ENCODE peak calls at places on chromosomes 7 and 10, in seven cellular contexts. Q is HS-5; I is WTC11; M is HCT116; J is NCI-H2171; X is OCI-LY7; W is central memory CD4-positive, alpha-beta T cell. Y is an unnamed sample.

GRCh38 chr10:102676916-102677315 is 32.6 kb downstream of the TRIM8 start:
- DNase-seq in Q (no peak), I (no peak), M (no peak), J (no peak), X (no peak), W (no peak), Y (no peak)

GRCh38 chr7:68107968-68108367 is 1111.3 kb downstream of the TYW1 start:
- DNase-seq in Q (no peak), I (no peak), M (no peak), J (no peak), X (no peak), W (no peak), Y (no peak)

GRCh38 chr7:130794619-130794922 is 60.6 kb upstream of the KLF14 start:
- DNase-seq in Q (no peak), I (no peak), M (no peak), J (no peak), X (no peak), W (no peak), Y (no peak)

GRCh38 chr7:116524609-116525297 is at the start of gene CAV1:
- DNase-seq in Q (peak; percentile 89), I (peak; percentile 60), M (peak; percentile 92), J (no peak), X (no peak), W (peak; percentile 19), Y (no peak)

GRCh38 chr10:102227050-102227449 is 951 bp downstream of the ELOVL3 start:
- DNase-seq in Q (peak; percentile 74), I (no peak), M (no peak), J (no peak), X (no peak), W (no peak), Y (no peak)

GRCh38 chr10:124616040-124616835 is 127.9 kb downstream of the FAM53B start:
- DNase-seq in Q (no peak), I (no peak), M (no peak), J (no peak), X (no peak), W (no peak), Y (no peak)

GRCh38 chr10:96991313-96991841 is 159.3 kb downstream of the LCOR start:
- DNase-seq in Q (peak; percentile 43), I (no peak), M (no peak), J (no peak), X (no peak), W (no peak), Y (no peak)

GRCh38 chr10:11018426-11018818 is 750 bp downstream of the CELF2 start:
- DNase-seq in Q (no peak), I (peak; percentile 34), M (no peak), J (no peak), X (no peak), W (no peak), Y (no peak)

GRCh38 chr10:59900044-59900727 is 6.2 kb downstream of the CCDC6 start:
- DNase-seq in Q (no peak), I (no peak), M (no peak), J (no peak), X (peak; percentile 56), W (no peak), Y (no peak)